ENCODE peak calls at places on chromosomes 7 and 10, in six cellular contexts. P is HCT116, O is GM23248, Y is SK-N-SH, X is PC-3, L is MM.1S. C is an unnamed sample.

GRCh38 chr7:140746751-140747150 is 50.2 kb downstream of the NDUFB2 start:
- DNase-seq in P (no peak), O (no peak), Y (no peak), X (no peak), L (no peak), C (no peak)

GRCh38 chr7:122717356-122718089 is 14.8 kb upstream of the RNF148 start:
- DNase-seq in P (no peak), O (no peak), Y (no peak), X (no peak), L (no peak), C (no peak)

GRCh38 chr7:43585521-43585920 is 2.6 kb downstream of the STK17A start:
- DNase-seq in P (no peak), O (peak), Y (no peak), X (peak), L (peak), C (no peak)

GRCh38 chr7:45219130-45219529 is 61.5 kb downstream of the RAMP3 start:
- DNase-seq in P (no peak), O (no peak), Y (peak), X (no peak), L (no peak), C (peak)

GRCh38 chr10:110681023-110681681 is 37.0 kb downstream of the RBM20 start:
- DNase-seq in P (peak), O (peak), Y (peak), X (peak), L (no peak), C (peak)

GRCh38 chr7:30182186-30182585 is 47.4 kb downstream of the MTURN start:
- DNase-seq in P (no peak), O (no peak), Y (no peak), X (no peak), L (no peak), C (no peak)

GRCh38 chr7:26091933-26092332 is 60.1 kb upstream of the NFE2L3 start:
- DNase-seq in P (no peak), O (peak), Y (peak), X (peak), L (peak), C (peak)

GRCh38 chr10:95400789-95401188 is 110.0 kb upstream of the PDLIM1 start:
- DNase-seq in P (no peak), O (no peak), Y (no peak), X (no peak), L (no peak), C (no peak)

GRCh38 chr7:33334349-33334748 is 205.0 kb downstream of the BBS9 start:
- DNase-seq in P (peak), O (peak), Y (peak), X (peak), L (no peak), C (peak)

GRCh38 chr10:7529638-7530037 is 118.8 kb upstream of the SFMBT2 start:
- DNase-seq in P (peak), O (peak), Y (peak), X (peak), L (no peak), C (peak)

DNA sequence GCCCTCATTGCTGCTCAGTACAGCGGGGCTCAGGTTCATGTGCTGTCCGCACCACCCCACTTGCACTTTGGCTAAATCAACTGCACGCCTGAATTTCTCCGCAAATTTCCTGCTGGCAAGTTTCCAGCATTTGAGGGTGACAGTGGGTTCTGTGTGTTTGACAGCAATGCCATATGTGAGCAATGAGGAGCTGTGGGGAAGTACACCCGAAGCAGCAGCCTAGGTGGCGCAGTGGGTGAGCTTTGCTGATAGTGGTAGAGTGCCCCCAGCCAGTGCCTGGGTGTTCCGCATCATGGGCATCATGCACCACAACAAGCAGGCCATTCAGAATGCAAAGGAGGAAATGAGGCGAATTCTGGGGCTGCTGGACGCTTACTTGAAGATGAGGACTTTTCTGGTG is 103.9 kb upstream of the POT1 start:
- DNase-seq in P (no peak), O (no peak), Y (peak), X (no peak), L (no peak), C (no peak)
- TF ChIP-seq EZH2phosphoT487 in P (no peak), O (no peak), Y (no peak), X (no peak), L (no peak), C (no peak)

GRCh38 chr7:1696671-1697498 is 26.8 kb downstream of the ELFN1 start:
- DNase-seq in P (no peak), O (no peak), Y (peak), X (no peak), L (no peak), C (no peak)
- H3K9ac ChIP-seq in P (no peak), O (no peak), Y (no peak), X (no peak), L (no peak), C (no peak)

DNA sequence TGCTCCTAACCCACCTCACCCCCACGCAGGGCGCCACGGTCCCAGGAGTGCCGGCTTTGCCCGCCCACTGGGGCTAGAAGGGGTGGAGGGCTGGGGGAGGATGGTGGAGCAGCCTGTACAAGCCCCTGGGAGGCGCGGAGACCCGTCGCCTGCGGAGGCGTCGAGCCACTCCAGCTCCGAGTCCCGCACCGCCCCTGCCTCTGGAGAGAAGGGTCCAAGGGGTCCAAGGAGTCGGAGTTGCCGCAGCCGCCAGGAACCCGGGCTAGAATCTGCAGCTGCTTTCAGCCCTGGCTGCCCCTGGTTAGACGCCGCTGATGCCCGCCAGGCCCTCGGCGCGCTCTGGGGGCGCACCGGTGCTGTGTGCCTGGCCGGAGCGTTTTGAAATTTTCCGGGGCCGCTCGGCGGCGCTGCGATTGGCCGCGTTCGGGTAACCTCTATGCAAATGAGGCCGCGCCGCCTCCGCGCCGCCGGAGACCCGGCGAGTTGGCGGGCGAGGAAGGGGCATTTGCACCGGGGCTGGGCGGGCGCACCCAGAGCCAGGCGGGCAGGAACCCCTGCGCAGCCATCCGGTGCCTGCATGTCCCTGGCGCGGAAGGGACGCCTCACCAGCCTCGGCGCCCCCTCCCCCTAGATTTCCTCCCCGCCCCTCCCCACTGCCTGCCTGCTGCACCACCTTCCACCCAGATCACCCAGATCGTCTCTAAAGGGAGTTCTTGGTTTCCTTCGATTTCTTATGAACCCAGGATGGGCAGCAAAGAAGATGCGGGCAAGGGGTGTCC is at the start of gene HMX2:
- DNase-seq in P (no peak), O (no peak), Y (peak), X (no peak), L (no peak), C (peak)
- H3K4me3 ChIP-seq in P (no peak), O (no peak), Y (no peak), X (no peak), L (no peak), C (peak)

GRCh38 chr10:132939378-132939955 is 2.9 kb downstream of the CFAP46 start:
- DNase-seq in P (no peak), O (no peak), Y (no peak), X (no peak), L (no peak), C (no peak)
- TF ChIP-seq EZH2phosphoT487 in P (no peak), O (no peak), Y (no peak), X (no peak), L (no peak), C (no peak)

GRCh38 chr7:22584179-22584578 is 84.2 kb upstream of the STEAP1B start:
- DNase-seq in P (no peak), O (no peak), Y (no peak), X (no peak), L (peak), C (no peak)

GRCh38 chr7:22579961-22580360 is 80.0 kb upstream of the STEAP1B start:
- DNase-seq in P (no peak), O (no peak), Y (no peak), X (no peak), L (no peak), C (no peak)

GRCh38 chr7:22586101-22586805 is 86.3 kb upstream of the STEAP1B start:
- DNase-seq in P (no peak), O (no peak), Y (no peak), X (peak), L (no peak), C (no peak)

GRCh38 chr7:22581099-22581498 is 81.1 kb upstream of the STEAP1B start:
- DNase-seq in P (no peak), O (no peak), Y (no peak), X (no peak), L (no peak), C (no peak)

GRCh38 chr7:22582860-22583640 is 83.1 kb upstream of the STEAP1B start:
- DNase-seq in P (no peak), O (peak), Y (no peak), X (peak), L (no peak), C (peak)
- H3K9ac ChIP-seq in P (no peak), O (no peak), Y (no peak), X (peak), L (no peak), C (no peak)

GRCh38 chr10:96719850-96720421 is 378 bp downstream of the PIK3AP1 start:
- DNase-seq in P (peak), O (no peak), Y (peak), X (peak), L (peak), C (peak)
- H3K4me3 ChIP-seq in P (peak), O (peak), Y (peak), X (peak), L (peak), C (peak)

C was measured in neural progenitor cell.